ENCODE peak calls at places on chromosome 17, in nine cellular contexts. Y is GM23338, J is neural progenitor cell, N is HCT116, P is MM.1S, C is OCI-LY7, B is SK-N-SH, V is GM23248, U is hepatocyte. W is an unnamed sample.

GRCh38 chr17:66632716-66633115 is 202.2 kb upstream of the CACNG5 start:
- DNase-seq in J (no peak), B (no peak), N (no peak), P (no peak), C (no peak), U (no peak), V (no peak), Y (no peak), W (peak; percentile 54)

GRCh38 chr17:76473541-76473985 is 6.2 kb downstream of the AANAT start:
- DNase-seq in Y (peak; percentile 81), N (no peak), J (peak; percentile 68), B (peak; percentile 88), V (peak; percentile 34), C (no peak), P (no peak), U (no peak), W (no peak)

GRCh38 chr17:74842599-74843351 is 16.9 kb downstream of the GRIN2C start:
- DNase-seq in B (peak; percentile 99), V (peak; percentile 85), U (peak; percentile 87), N (peak; percentile 56), Y (peak; percentile 89), J (peak; percentile 89), P (peak; percentile 27), C (no peak), W (peak; percentile 82)

GRCh38 chr17:32519769-32520701 is 33.2 kb downstream of the CDK5R1 start:
- DNase-seq in P (no peak), U (peak; percentile 58), J (peak; percentile 52), V (peak; percentile 58), N (no peak), Y (peak; percentile 55), B (peak; percentile 57), C (no peak), W (no peak)

GRCh38 chr17:45289316-45290268 is 27.2 kb downstream of the MAP3K14 start:
- DNase-seq in Y (no peak), V (no peak), J (no peak), U (no peak), C (no peak), N (no peak), P (no peak), B (no peak), W (no peak)

GRCh38 chr17:10499950-10500349 is 18.4 kb downstream of the MYH1 start:
- DNase-seq in U (no peak), B (no peak), N (no peak), Y (no peak), J (no peak), C (no peak), P (no peak), V (no peak), W (no peak)

GRCh38 chr17:73562896-73563295 is 81.3 kb downstream of the SDK2 start:
- DNase-seq in V (peak; percentile 51), Y (no peak), C (no peak), J (no peak), N (no peak), B (no peak), P (no peak), U (no peak), W (peak; percentile 28)

GRCh38 chr17:60383379-60383778 is 8.6 kb downstream of the USP32 start:
- DNase-seq in V (no peak), N (no peak), B (no peak), P (no peak), U (no peak), Y (no peak), J (no peak), C (no peak), W (no peak)

GRCh38 chr17:37458805-37459204 is 30.9 kb upstream of the DUSP14 start:
- DNase-seq in J (no peak), U (no peak), N (no peak), B (no peak), P (no peak), C (no peak), V (peak; percentile 83), Y (no peak), W (peak; percentile 70)

GRCh38 chr17:45123930-45124796 is 8.2 kb downstream of the PLCD3 start:
- DNase-seq in P (no peak), J (no peak), C (peak; percentile 17), U (peak; percentile 90), B (peak; percentile 80), V (peak; percentile 94), Y (peak; percentile 44), N (peak; percentile 69), W (peak; percentile 96)

GRCh38 chr17:29962656-29963055 is 21.2 kb downstream of the EFCAB5 start:
- DNase-seq in J (no peak), Y (no peak), U (no peak), C (no peak), N (no peak), P (no peak), B (no peak), V (peak; percentile 15), W (no peak)

GRCh38 chr17:34616148-34616547 is 36.8 kb downstream of the TMEM132E start:
- DNase-seq in J (peak; percentile 42), Y (peak; percentile 64), V (no peak), B (peak; percentile 66), P (no peak), U (peak; percentile 57), C (no peak), N (no peak), W (no peak)

GRCh38 chr17:39769974-39770587 is 32.3 kb downstream of the GRB7 start:
- DNase-seq in Y (no peak), B (no peak), C (peak; percentile 67), U (peak; percentile 47), V (peak; percentile 41), J (no peak), P (peak; percentile 76), N (peak; percentile 63), W (peak; percentile 96)

DNA sequence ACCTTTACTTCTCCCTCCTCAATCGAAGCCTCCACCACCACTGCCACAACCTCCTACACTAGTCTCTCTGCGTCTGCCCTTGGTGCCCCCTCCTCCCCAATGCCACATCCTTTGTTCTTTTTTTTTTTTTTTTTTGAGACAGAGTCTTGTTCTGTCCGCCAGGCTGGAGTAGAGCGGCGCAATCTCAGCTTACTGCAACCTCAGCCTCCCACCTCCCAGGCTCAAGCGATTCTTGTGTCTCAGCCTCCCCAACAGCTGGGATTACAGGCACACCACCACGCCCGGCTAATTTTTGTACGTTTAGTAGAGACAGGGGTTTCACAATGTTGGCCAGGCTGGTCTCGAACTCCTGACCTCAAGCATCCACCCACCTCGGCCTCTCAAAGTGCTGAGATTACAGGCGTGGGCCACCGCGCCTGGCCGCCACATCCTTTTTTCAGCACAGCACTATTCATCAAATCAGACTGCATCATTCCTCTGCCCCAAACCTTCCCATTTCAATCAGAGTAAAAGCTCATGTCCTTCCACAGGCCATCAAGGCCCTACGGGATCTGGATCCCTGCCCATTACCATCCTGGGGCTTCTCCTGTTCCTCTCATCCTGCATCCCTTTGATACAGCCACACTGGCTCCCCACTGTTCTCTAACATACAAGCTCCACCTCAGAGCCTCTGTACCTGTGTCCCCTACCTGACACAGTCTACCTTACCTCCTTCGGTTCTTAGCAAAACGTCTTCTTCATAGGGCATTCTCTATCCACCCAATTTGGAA is 2.0 kb downstream of the KLHL11 start:
- DNase-seq in N (no peak), C (no peak), V (no peak), U (no peak), J (peak; percentile 28), Y (peak; percentile 25), P (no peak), B (no peak), W (no peak)
- TF ChIP-seq EZH2phosphoT487 in N (no peak), C (no peak), V (no peak), U (no peak), J (no peak), Y (no peak), P (no peak), B (no peak), W (no peak)

GRCh38 chr17:7438656-7439460 is 454 bp upstream of the FGF11 start:
- DNase-seq in J (no peak), V (no peak), Y (no peak), P (no peak), C (no peak), B (no peak), N (no peak), U (no peak), W (no peak)
- H3K4me1 ChIP-seq in J (peaks cover 20% of the 10 kb centered on the region), V (peaks cover 12% of the 10 kb centered on the region), Y (peaks cover 24% of the 10 kb centered on the region), P (peaks cover 10% of the 10 kb centered on the region), C (peaks cover 40% of the 10 kb centered on the region), B (peaks cover 27% of the 10 kb centered on the region), N (peaks cover 36% of the 10 kb centered on the region), U (peaks cover 50% of the 10 kb centered on the region), W (peaks cover 4% of the 10 kb centered on the region)

DNA sequence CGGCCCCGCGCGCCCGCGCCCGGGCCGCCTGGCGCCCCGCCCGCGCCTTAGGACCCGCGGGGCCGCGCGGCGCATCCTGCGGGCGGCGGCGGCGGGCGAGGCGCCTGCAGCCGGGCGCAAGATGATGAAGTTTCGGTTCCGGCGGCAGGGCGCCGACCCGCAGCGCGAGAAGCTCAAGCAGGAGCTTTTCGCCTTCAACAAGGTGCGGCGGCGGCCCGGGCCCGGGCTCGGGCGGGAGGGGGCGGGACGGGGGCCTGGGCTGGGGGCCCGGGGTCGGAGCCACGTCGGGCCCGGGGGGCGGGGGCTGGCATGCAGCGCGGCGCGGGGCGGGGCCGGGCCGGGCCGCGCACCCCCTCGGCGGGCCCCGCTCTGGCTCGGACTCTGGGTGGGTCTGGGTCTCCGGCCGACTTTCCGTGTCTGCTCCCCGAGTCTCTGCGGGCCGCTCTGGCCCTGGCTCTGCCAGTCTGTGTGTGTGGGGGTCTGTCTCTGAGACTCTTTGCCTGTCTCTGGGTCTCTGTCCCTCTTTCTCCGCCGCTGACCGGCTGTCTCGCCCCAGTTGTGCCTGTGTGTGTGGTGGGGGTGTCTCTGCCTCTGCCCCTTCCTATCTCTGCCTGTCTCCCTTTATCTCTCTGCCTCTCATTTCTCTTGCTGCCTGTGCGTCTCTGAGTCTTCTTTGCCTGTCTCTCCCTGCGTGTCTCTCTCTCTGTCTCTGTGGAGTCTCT is at the start of gene LLGL1:
- DNase-seq in U (no peak), B (peak; percentile 87), J (no peak), P (no peak), V (no peak), N (no peak), Y (no peak), C (no peak), W (no peak)
- TF ChIP-seq EZH2phosphoT487 in U (no peak), B (no peak), J (no peak), P (no peak), V (no peak), N (no peak), Y (no peak), C (no peak), W (no peak)

DNA sequence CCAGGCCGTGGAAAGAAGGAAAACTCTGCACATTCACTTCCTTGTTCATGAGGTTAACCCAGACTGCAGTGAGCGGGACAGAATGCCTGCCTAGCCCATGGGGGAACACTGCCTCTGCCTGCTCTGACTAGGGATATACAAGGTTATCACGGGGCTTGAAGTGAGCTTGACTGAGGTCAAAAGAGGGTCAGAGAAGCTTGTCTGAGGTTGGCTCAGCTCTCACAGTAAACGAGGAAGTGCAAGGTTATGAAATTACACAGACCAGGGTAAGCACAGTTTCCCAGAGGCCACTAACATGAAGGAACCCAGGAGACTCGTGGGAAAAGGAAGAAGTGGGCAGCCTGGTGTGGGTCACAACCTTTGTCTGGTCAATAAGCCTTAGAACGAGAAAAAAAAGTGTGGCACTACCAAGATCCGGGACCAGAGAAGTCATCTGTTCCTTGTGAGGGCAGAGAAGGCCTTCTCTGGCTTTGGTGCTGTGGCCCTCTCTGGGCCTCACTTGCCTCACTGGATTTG is 28.8 kb downstream of the HIC1 start:
- DNase-seq in C (no peak), P (no peak), Y (no peak), U (peak; percentile 76), V (no peak), B (no peak), J (no peak), N (no peak), W (no peak)
- H3K4me1 ChIP-seq in C (peaks cover 27% of the 10 kb centered on the region), P (peaks cover 14% of the 10 kb centered on the region), Y (no peaks in the 10 kb centered on the region), U (peaks cover 46% of the 10 kb centered on the region), V (peaks cover 56% of the 10 kb centered on the region), B (peaks cover 76% of the 10 kb centered on the region), J (no peaks in the 10 kb centered on the region), N (peaks cover 16% of the 10 kb centered on the region), W (peaks cover 47% of the 10 kb centered on the region)

W was measured in PC-3.